ENCODE peak calls at places on chromosome 13, in nine cellular contexts. H is EH, K is C1 segment of cervical spinal cord, S is aorta, J is endothelial cell, C is astrocyte of the cerebellum, O is mucosa of descending colon, U is fibroblast of the conjunctiva, W is HuH-7. D is an unnamed sample.

GRCh38 chr13:109819851-109820250 is 33.5 kb upstream of the IRS2 start:
- DNase-seq in W (no peak), K (no peak), S (no peak), J (no peak), C (no peak), H (no peak), U (no peak), O (no peak), D (no peak)

GRCh38 chr13:45809810-45810394 is 41.7 kb downstream of the SIAH3 start:
- DNase-seq in S (no peak), C (no peak), O (no peak), H (no peak), U (no peak), J (no peak), K (no peak), W (no peak), D (no peak)

GRCh38 chr13:84845875-84846619 is 953.2 kb downstream of the SLITRK6 start:
- DNase-seq in S (no peak), W (no peak), H (no peak), J (no peak), K (no peak), C (no peak), O (no peak), U (no peak), D (no peak)

GRCh38 chr13:32940601-32941000 is 75.6 kb upstream of the KL start:
- DNase-seq in K (no peak), W (no peak), J (no peak), H (peak), U (no peak), C (peak), O (peak), S (no peak), D (no peak)

GRCh38 chr13:99043700-99044300 is 65.9 kb upstream of the DOCK9 start:
- DNase-seq in S (no peak), U (no peak), K (no peak), C (peak), H (peak), J (no peak), O (no peak), W (no peak), D (no peak)

GRCh38 chr13:22061806-22062391 is 391.0 kb downstream of the FGF9 start:
- DNase-seq in K (no peak), S (no peak), W (no peak), C (no peak), U (no peak), O (no peak), J (no peak), H (no peak), D (no peak)

GRCh38 chr13:46679369-46680180 is 117.4 kb downstream of the ESD start:
- DNase-seq in C (no peak), K (no peak), J (no peak), W (no peak), U (peak), O (no peak), S (no peak), H (peak), D (peak)

GRCh38 chr13:45538382-45538781 is 73.6 kb downstream of the COG3 start:
- DNase-seq in J (no peak), C (no peak), H (no peak), S (no peak), U (no peak), K (no peak), W (no peak), O (no peak), D (no peak)

GRCh38 chr13:21929400-21929799 is 258.5 kb downstream of the FGF9 start:
- DNase-seq in K (no peak), C (no peak), S (no peak), W (no peak), O (no peak), U (no peak), J (no peak), H (no peak), D (no peak)

GRCh38 chr13:100566543-100566942 is 22.0 kb downstream of the GGACT start:
- DNase-seq in U (no peak), C (no peak), J (no peak), H (peak), K (no peak), S (no peak), O (no peak), W (no peak), D (peak)

GRCh38 chr13:30809787-30810186 is 74.4 kb downstream of the ALOX5AP start:
- DNase-seq in O (no peak), K (no peak), H (no peak), W (no peak), J (no peak), U (no peak), S (no peak), C (no peak), D (no peak)

GRCh38 chr13:76214001-76214400 is 577.9 kb downstream of the LMO7 start:
- DNase-seq in C (no peak), O (no peak), W (no peak), J (no peak), U (no peak), H (no peak), S (no peak), K (no peak), D (no peak)

GRCh38 chr13:23966691-23967615 is 69.7 kb upstream of the C1QTNF9B start:
- DNase-seq in K (no peak), S (no peak), O (peak), U (no peak), J (no peak), W (no peak), H (peak), C (no peak), D (no peak)

D was measured in A172.